ENCODE peak calls at places on chromosomes 16 and 17, in nine cellular contexts. One of them, this sample, is unnamed.

GRCh38 chr16:83742520-83742919 is 65.3 kb upstream of the HSBP1 start:
- DNase-seq in transverse colon: no peak
- DNase-seq in stimulated activated CD8-positive, alpha-beta memory T cell treated with anti-CD3 and anti-CD28 coated beads, Interleukin-4, amount 100 ng/mL, for 24 hours: no peak
- DNase-seq in skeletal muscle cell: no peak
- DNase-seq in HuH-7.5: no peak
- DNase-seq in A549: no peak
- DNase-seq in stimulated activated CD4-positive, alpha-beta T cell treated with anti-CD3 and anti-CD28 coated beads, Interleukin-2, amount 100 ng/mL, for 24 hours: no peak
- DNase-seq in brain microvascular endothelial cell: no peak
- DNase-seq in HTR-8/SVneo: no peak
- DNase-seq in this sample: no peak

GRCh38 chr16:9016824-9017223 is 53.1 kb upstream of the USP7 start:
- DNase-seq in transverse colon: no peak
- DNase-seq in stimulated activated CD8-positive, alpha-beta memory T cell treated with anti-CD3 and anti-CD28 coated beads, Interleukin-4, amount 100 ng/mL, for 24 hours: no peak
- DNase-seq in skeletal muscle cell: no peak
- DNase-seq in HuH-7.5: no peak
- DNase-seq in A549: no peak
- DNase-seq in stimulated activated CD4-positive, alpha-beta T cell treated with anti-CD3 and anti-CD28 coated beads, Interleukin-2, amount 100 ng/mL, for 24 hours: no peak
- DNase-seq in brain microvascular endothelial cell: no peak
- DNase-seq in HTR-8/SVneo: no peak
- DNase-seq in this sample: no peak

GRCh38 chr17:206941-207560 is 25.6 kb upstream of the DOC2B start:
- DNase-seq in transverse colon: no peak
- DNase-seq in stimulated activated CD8-positive, alpha-beta memory T cell treated with anti-CD3 and anti-CD28 coated beads, Interleukin-4, amount 100 ng/mL, for 24 hours: no peak
- DNase-seq in skeletal muscle cell: no peak
- DNase-seq in HuH-7.5: no peak
- DNase-seq in A549: no peak
- DNase-seq in stimulated activated CD4-positive, alpha-beta T cell treated with anti-CD3 and anti-CD28 coated beads, Interleukin-2, amount 100 ng/mL, for 24 hours: no peak
- DNase-seq in brain microvascular endothelial cell: no peak
- DNase-seq in HTR-8/SVneo: no peak
- DNase-seq in this sample: no peak

GRCh38 chr16:87372305-87372704 is 11.3 kb downstream of the FBXO31 start:
- DNase-seq in transverse colon: no peak
- DNase-seq in stimulated activated CD8-positive, alpha-beta memory T cell treated with anti-CD3 and anti-CD28 coated beads, Interleukin-4, amount 100 ng/mL, for 24 hours: no peak
- DNase-seq in skeletal muscle cell: no peak
- DNase-seq in HuH-7.5: no peak
- DNase-seq in A549: no peak
- DNase-seq in stimulated activated CD4-positive, alpha-beta T cell treated with anti-CD3 and anti-CD28 coated beads, Interleukin-2, amount 100 ng/mL, for 24 hours: no peak
- DNase-seq in brain microvascular endothelial cell: no peak
- DNase-seq in HTR-8/SVneo: no peak
- DNase-seq in this sample: no peak

GRCh38 chr17:80365001-80365965 is 49.7 kb upstream of the ENDOV start:
- DNase-seq in transverse colon: no peak
- DNase-seq in stimulated activated CD8-positive, alpha-beta memory T cell treated with anti-CD3 and anti-CD28 coated beads, Interleukin-4, amount 100 ng/mL, for 24 hours: no peak
- DNase-seq in skeletal muscle cell: no peak
- DNase-seq in HuH-7.5: no peak
- DNase-seq in A549: no peak
- DNase-seq in stimulated activated CD4-positive, alpha-beta T cell treated with anti-CD3 and anti-CD28 coated beads, Interleukin-2, amount 100 ng/mL, for 24 hours: no peak
- DNase-seq in brain microvascular endothelial cell: no peak
- DNase-seq in HTR-8/SVneo: no peak
- DNase-seq in this sample: no peak

GRCh38 chr17:44214230-44214494 is 5.3 kb downstream of the UBTF start:
- DNase-seq in transverse colon: no peak
- DNase-seq in stimulated activated CD8-positive, alpha-beta memory T cell treated with anti-CD3 and anti-CD28 coated beads, Interleukin-4, amount 100 ng/mL, for 24 hours: no peak
- DNase-seq in skeletal muscle cell: no peak
- DNase-seq in HuH-7.5: no peak
- DNase-seq in A549: no peak
- DNase-seq in stimulated activated CD4-positive, alpha-beta T cell treated with anti-CD3 and anti-CD28 coated beads, Interleukin-2, amount 100 ng/mL, for 24 hours: no peak
- DNase-seq in brain microvascular endothelial cell: no peak
- DNase-seq in HTR-8/SVneo: no peak
- DNase-seq in this sample: no peak

GRCh38 chr16:3520398-3520797 is 19.6 kb downstream of the CLUAP1 start:
- DNase-seq in transverse colon: no peak
- DNase-seq in stimulated activated CD8-positive, alpha-beta memory T cell treated with anti-CD3 and anti-CD28 coated beads, Interleukin-4, amount 100 ng/mL, for 24 hours: no peak
- DNase-seq in skeletal muscle cell: peak
- DNase-seq in HuH-7.5: no peak
- DNase-seq in A549: no peak
- DNase-seq in stimulated activated CD4-positive, alpha-beta T cell treated with anti-CD3 and anti-CD28 coated beads, Interleukin-2, amount 100 ng/mL, for 24 hours: no peak
- DNase-seq in brain microvascular endothelial cell: no peak
- DNase-seq in HTR-8/SVneo: no peak
- DNase-seq in this sample: no peak

GRCh38 chr17:13581925-13582324 is 19.8 kb downstream of the HS3ST3A1 start:
- DNase-seq in transverse colon: no peak
- DNase-seq in stimulated activated CD8-positive, alpha-beta memory T cell treated with anti-CD3 and anti-CD28 coated beads, Interleukin-4, amount 100 ng/mL, for 24 hours: no peak
- DNase-seq in skeletal muscle cell: no peak
- DNase-seq in HuH-7.5: no peak
- DNase-seq in A549: no peak
- DNase-seq in stimulated activated CD4-positive, alpha-beta T cell treated with anti-CD3 and anti-CD28 coated beads, Interleukin-2, amount 100 ng/mL, for 24 hours: no peak
- DNase-seq in brain microvascular endothelial cell: no peak
- DNase-seq in HTR-8/SVneo: no peak
- DNase-seq in this sample: no peak

GRCh38 chr17:50845260-50846147 is 10.1 kb downstream of the WFIKKN2 start:
- DNase-seq in transverse colon: no peak
- DNase-seq in stimulated activated CD8-positive, alpha-beta memory T cell treated with anti-CD3 and anti-CD28 coated beads, Interleukin-4, amount 100 ng/mL, for 24 hours: no peak
- DNase-seq in skeletal muscle cell: no peak
- DNase-seq in HuH-7.5: no peak
- DNase-seq in A549: no peak
- DNase-seq in stimulated activated CD4-positive, alpha-beta T cell treated with anti-CD3 and anti-CD28 coated beads, Interleukin-2, amount 100 ng/mL, for 24 hours: no peak
- DNase-seq in brain microvascular endothelial cell: no peak
- DNase-seq in HTR-8/SVneo: peak
- DNase-seq in this sample: peak

GRCh38 chr17:296382-296781 is 56.2 kb downstream of the RPH3AL start:
- DNase-seq in transverse colon: no peak
- DNase-seq in stimulated activated CD8-positive, alpha-beta memory T cell treated with anti-CD3 and anti-CD28 coated beads, Interleukin-4, amount 100 ng/mL, for 24 hours: no peak
- DNase-seq in skeletal muscle cell: no peak
- DNase-seq in HuH-7.5: no peak
- DNase-seq in A549: no peak
- DNase-seq in stimulated activated CD4-positive, alpha-beta T cell treated with anti-CD3 and anti-CD28 coated beads, Interleukin-2, amount 100 ng/mL, for 24 hours: no peak
- DNase-seq in brain microvascular endothelial cell: no peak
- DNase-seq in HTR-8/SVneo: no peak
- DNase-seq in this sample: no peak

GRCh38 chr17:48440660-48441059 is 10.6 kb upstream of the SKAP1 start:
- DNase-seq in transverse colon: no peak
- DNase-seq in stimulated activated CD8-positive, alpha-beta memory T cell treated with anti-CD3 and anti-CD28 coated beads, Interleukin-4, amount 100 ng/mL, for 24 hours: no peak
- DNase-seq in skeletal muscle cell: no peak
- DNase-seq in HuH-7.5: no peak
- DNase-seq in A549: no peak
- DNase-seq in stimulated activated CD4-positive, alpha-beta T cell treated with anti-CD3 and anti-CD28 coated beads, Interleukin-2, amount 100 ng/mL, for 24 hours: no peak
- DNase-seq in brain microvascular endothelial cell: no peak
- DNase-seq in HTR-8/SVneo: no peak
- DNase-seq in this sample: no peak

GRCh38 chr16:78237346-78237745 is 137.9 kb downstream of the WWOX start:
- DNase-seq in transverse colon: no peak
- DNase-seq in stimulated activated CD8-positive, alpha-beta memory T cell treated with anti-CD3 and anti-CD28 coated beads, Interleukin-4, amount 100 ng/mL, for 24 hours: no peak
- DNase-seq in skeletal muscle cell: no peak
- DNase-seq in HuH-7.5: no peak
- DNase-seq in A549: no peak
- DNase-seq in stimulated activated CD4-positive, alpha-beta T cell treated with anti-CD3 and anti-CD28 coated beads, Interleukin-2, amount 100 ng/mL, for 24 hours: no peak
- DNase-seq in brain microvascular endothelial cell: no peak
- DNase-seq in HTR-8/SVneo: no peak
- DNase-seq in this sample: no peak

GRCh38 chr17:82636626-82637598 is 11.3 kb downstream of the WDR45B start:
- DNase-seq in transverse colon: no peak
- DNase-seq in stimulated activated CD8-positive, alpha-beta memory T cell treated with anti-CD3 and anti-CD28 coated beads, Interleukin-4, amount 100 ng/mL, for 24 hours: no peak
- DNase-seq in skeletal muscle cell: no peak
- DNase-seq in HuH-7.5: no peak
- DNase-seq in A549: no peak
- DNase-seq in stimulated activated CD4-positive, alpha-beta T cell treated with anti-CD3 and anti-CD28 coated beads, Interleukin-2, amount 100 ng/mL, for 24 hours: no peak
- DNase-seq in brain microvascular endothelial cell: no peak
- DNase-seq in HTR-8/SVneo: no peak
- DNase-seq in this sample: no peak

GRCh38 chr16:50597563-50598255 is 49.5 kb downstream of the NKD1 start:
- DNase-seq in transverse colon: no peak
- DNase-seq in stimulated activated CD8-positive, alpha-beta memory T cell treated with anti-CD3 and anti-CD28 coated beads, Interleukin-4, amount 100 ng/mL, for 24 hours: no peak
- DNase-seq in skeletal muscle cell: no peak
- DNase-seq in HuH-7.5: no peak
- DNase-seq in A549: no peak
- DNase-seq in stimulated activated CD4-positive, alpha-beta T cell treated with anti-CD3 and anti-CD28 coated beads, Interleukin-2, amount 100 ng/mL, for 24 hours: no peak
- DNase-seq in brain microvascular endothelial cell: no peak
- DNase-seq in HTR-8/SVneo: no peak
- DNase-seq in this sample: no peak

GRCh38 chr16:17117906-17118577 is 352.7 kb downstream of the XYLT1 start:
- DNase-seq in transverse colon: no peak
- DNase-seq in stimulated activated CD8-positive, alpha-beta memory T cell treated with anti-CD3 and anti-CD28 coated beads, Interleukin-4, amount 100 ng/mL, for 24 hours: no peak
- DNase-seq in skeletal muscle cell: no peak
- DNase-seq in HuH-7.5: no peak
- DNase-seq in A549: no peak
- DNase-seq in stimulated activated CD4-positive, alpha-beta T cell treated with anti-CD3 and anti-CD28 coated beads, Interleukin-2, amount 100 ng/mL, for 24 hours: no peak
- DNase-seq in brain microvascular endothelial cell: no peak
- DNase-seq in HTR-8/SVneo: no peak
- DNase-seq in this sample: no peak

GRCh38 chr16:52469091-52469490 is 77.9 kb downstream of the TOX3 start:
- DNase-seq in transverse colon: no peak
- DNase-seq in stimulated activated CD8-positive, alpha-beta memory T cell treated with anti-CD3 and anti-CD28 coated beads, Interleukin-4, amount 100 ng/mL, for 24 hours: no peak
- DNase-seq in skeletal muscle cell: no peak
- DNase-seq in HuH-7.5: no peak
- DNase-seq in A549: no peak
- DNase-seq in stimulated activated CD4-positive, alpha-beta T cell treated with anti-CD3 and anti-CD28 coated beads, Interleukin-2, amount 100 ng/mL, for 24 hours: no peak
- DNase-seq in brain microvascular endothelial cell: no peak
- DNase-seq in HTR-8/SVneo: no peak
- DNase-seq in this sample: no peak

GRCh38 chr16:27221576-27222498 is 18.5 kb downstream of the KDM8 start:
- DNase-seq in transverse colon: peak
- DNase-seq in stimulated activated CD8-positive, alpha-beta memory T cell treated with anti-CD3 and anti-CD28 coated beads, Interleukin-4, amount 100 ng/mL, for 24 hours: no peak
- DNase-seq in skeletal muscle cell: peak
- DNase-seq in HuH-7.5: no peak
- DNase-seq in A549: no peak
- DNase-seq in stimulated activated CD4-positive, alpha-beta T cell treated with anti-CD3 and anti-CD28 coated beads, Interleukin-2, amount 100 ng/mL, for 24 hours: no peak
- DNase-seq in brain microvascular endothelial cell: no peak
- DNase-seq in HTR-8/SVneo: no peak
- DNase-seq in this sample: no peak

GRCh38 chr17:74601944-74602572 is 10.0 kb upstream of the CD300LD start:
- DNase-seq in transverse colon: peak
- DNase-seq in stimulated activated CD8-positive, alpha-beta memory T cell treated with anti-CD3 and anti-CD28 coated beads, Interleukin-4, amount 100 ng/mL, for 24 hours: no peak
- DNase-seq in skeletal muscle cell: no peak
- DNase-seq in HuH-7.5: peak
- DNase-seq in A549: peak
- DNase-seq in stimulated activated CD4-positive, alpha-beta T cell treated with anti-CD3 and anti-CD28 coated beads, Interleukin-2, amount 100 ng/mL, for 24 hours: peak
- DNase-seq in brain microvascular endothelial cell: peak
- DNase-seq in HTR-8/SVneo: peak
- DNase-seq in this sample: peak

GRCh38 chr17:58336456-58337094 is 8.0 kb upstream of the TSPOAP1 start:
- DNase-seq in transverse colon: no peak
- DNase-seq in stimulated activated CD8-positive, alpha-beta memory T cell treated with anti-CD3 and anti-CD28 coated beads, Interleukin-4, amount 100 ng/mL, for 24 hours: no peak
- DNase-seq in skeletal muscle cell: no peak
- DNase-seq in HuH-7.5: no peak
- DNase-seq in A549: no peak
- DNase-seq in stimulated activated CD4-positive, alpha-beta T cell treated with anti-CD3 and anti-CD28 coated beads, Interleukin-2, amount 100 ng/mL, for 24 hours: peak
- DNase-seq in brain microvascular endothelial cell: no peak
- DNase-seq in HTR-8/SVneo: no peak
- DNase-seq in this sample: no peak

GRCh38 chr16:30615358-30616076 is 5.3 kb upstream of the ZNF689 start:
- DNase-seq in transverse colon: peak
- DNase-seq in stimulated activated CD8-positive, alpha-beta memory T cell treated with anti-CD3 and anti-CD28 coated beads, Interleukin-4, amount 100 ng/mL, for 24 hours: peak
- DNase-seq in skeletal muscle cell: no peak
- DNase-seq in HuH-7.5: peak
- DNase-seq in A549: peak
- DNase-seq in stimulated activated CD4-positive, alpha-beta T cell treated with anti-CD3 and anti-CD28 coated beads, Interleukin-2, amount 100 ng/mL, for 24 hours: peak
- DNase-seq in brain microvascular endothelial cell: peak
- DNase-seq in HTR-8/SVneo: peak
- DNase-seq in this sample: no peak

GRCh38 chr16:1167276-1168107 is 14.6 kb downstream of the CACNA1H start:
- DNase-seq in transverse colon: no peak
- DNase-seq in stimulated activated CD8-positive, alpha-beta memory T cell treated with anti-CD3 and anti-CD28 coated beads, Interleukin-4, amount 100 ng/mL, for 24 hours: no peak
- DNase-seq in skeletal muscle cell: no peak
- DNase-seq in HuH-7.5: no peak
- DNase-seq in A549: no peak
- DNase-seq in stimulated activated CD4-positive, alpha-beta T cell treated with anti-CD3 and anti-CD28 coated beads, Interleukin-2, amount 100 ng/mL, for 24 hours: no peak
- DNase-seq in brain microvascular endothelial cell: no peak
- DNase-seq in HTR-8/SVneo: no peak
- DNase-seq in this sample: no peak

GRCh38 chr17:82399030-82399429 is 19.1 kb upstream of the HEXD start:
- DNase-seq in transverse colon: no peak
- DNase-seq in stimulated activated CD8-positive, alpha-beta memory T cell treated with anti-CD3 and anti-CD28 coated beads, Interleukin-4, amount 100 ng/mL, for 24 hours: no peak
- DNase-seq in skeletal muscle cell: peak
- DNase-seq in HuH-7.5: no peak
- DNase-seq in A549: no peak
- DNase-seq in stimulated activated CD4-positive, alpha-beta T cell treated with anti-CD3 and anti-CD28 coated beads, Interleukin-2, amount 100 ng/mL, for 24 hours: no peak
- DNase-seq in brain microvascular endothelial cell: no peak
- DNase-seq in HTR-8/SVneo: no peak
- DNase-seq in this sample: no peak

GRCh38 chr17:71188811-71189492 is 931.9 kb upstream of the SOX9 start:
- DNase-seq in transverse colon: no peak
- DNase-seq in stimulated activated CD8-positive, alpha-beta memory T cell treated with anti-CD3 and anti-CD28 coated beads, Interleukin-4, amount 100 ng/mL, for 24 hours: no peak
- DNase-seq in skeletal muscle cell: peak
- DNase-seq in HuH-7.5: no peak
- DNase-seq in A549: no peak
- DNase-seq in stimulated activated CD4-positive, alpha-beta T cell treated with anti-CD3 and anti-CD28 coated beads, Interleukin-2, amount 100 ng/mL, for 24 hours: no peak
- DNase-seq in brain microvascular endothelial cell: peak
- DNase-seq in HTR-8/SVneo: peak
- DNase-seq in this sample: peak

GRCh38 chr17:19237389-19238166 is 412 bp downstream of the EPN2 start:
- DNase-seq in transverse colon: peak
- DNase-seq in stimulated activated CD8-positive, alpha-beta memory T cell treated with anti-CD3 and anti-CD28 coated beads, Interleukin-4, amount 100 ng/mL, for 24 hours: no peak
- DNase-seq in skeletal muscle cell: no peak
- DNase-seq in HuH-7.5: peak
- DNase-seq in A549: peak
- DNase-seq in stimulated activated CD4-positive, alpha-beta T cell treated with anti-CD3 and anti-CD28 coated beads, Interleukin-2, amount 100 ng/mL, for 24 hours: peak
- DNase-seq in brain microvascular endothelial cell: no peak
- DNase-seq in HTR-8/SVneo: peak
- DNase-seq in this sample: peak

GRCh38 chr17:61221181-61221580 is 178.5 kb upstream of the TBX2 start:
- DNase-seq in transverse colon: no peak
- DNase-seq in stimulated activated CD8-positive, alpha-beta memory T cell treated with anti-CD3 and anti-CD28 coated beads, Interleukin-4, amount 100 ng/mL, for 24 hours: no peak
- DNase-seq in skeletal muscle cell: no peak
- DNase-seq in HuH-7.5: no peak
- DNase-seq in A549: no peak
- DNase-seq in stimulated activated CD4-positive, alpha-beta T cell treated with anti-CD3 and anti-CD28 coated beads, Interleukin-2, amount 100 ng/mL, for 24 hours: no peak
- DNase-seq in brain microvascular endothelial cell: no peak
- DNase-seq in HTR-8/SVneo: no peak
- DNase-seq in this sample: no peak

GRCh38 chr17:66727634-66728570 is 107.0 kb upstream of the CACNG5 start:
- DNase-seq in transverse colon: peak
- DNase-seq in stimulated activated CD8-positive, alpha-beta memory T cell treated with anti-CD3 and anti-CD28 coated beads, Interleukin-4, amount 100 ng/mL, for 24 hours: peak
- DNase-seq in skeletal muscle cell: no peak
- DNase-seq in HuH-7.5: peak
- DNase-seq in A549: peak
- DNase-seq in stimulated activated CD4-positive, alpha-beta T cell treated with anti-CD3 and anti-CD28 coated beads, Interleukin-2, amount 100 ng/mL, for 24 hours: peak
- DNase-seq in brain microvascular endothelial cell: peak
- DNase-seq in HTR-8/SVneo: peak
- DNase-seq in this sample: peak

This sample was measured in H54.